ENCODE peak calls at places on chromosomes 12 and 14, in nine cellular contexts. One of them, this sample, is unnamed.
A peak's percentile ranks its signal among the peaks of the same experiment; 100 is the strongest.

GRCh38 chr12:56358836-56359532 is 923 bp downstream of the STAT2 start:
- DNase-seq in ureter: no peak
- DNase-seq in SW480: peak; percentile 22
- DNase-seq in hypothalamus: peak; percentile 64
- DNase-seq in activated CD4-positive, alpha-beta T cell treated with anti-CD3 and anti-CD28 coated beads, Interleukin-2, amount 10 ng/mL, durations not matched to agents 7 days and 5 days: no peak
- DNase-seq in Right ventricle myocardium superior: no peak
- DNase-seq in adipocyte: peak; percentile 95
- DNase-seq in NCI-H2227 treated with DMSO at 0.1 percent for 48 hours: peak; percentile 0
- DNase-seq in Kasumi-1: peak; percentile 45
- DNase-seq in this sample: no peak

GRCh38 chr12:91975891-91976290 is 169.8 kb downstream of the BTG1 start:
- DNase-seq in Right ventricle myocardium superior: no peak
- DNase-seq in SW480: no peak
- DNase-seq in NCI-H2227 treated with DMSO at 0.1 percent for 48 hours: no peak
- DNase-seq in ureter: no peak
- DNase-seq in activated CD4-positive, alpha-beta T cell treated with anti-CD3 and anti-CD28 coated beads, Interleukin-2, amount 10 ng/mL, durations not matched to agents 7 days and 5 days: no peak
- DNase-seq in adipocyte: no peak
- DNase-seq in hypothalamus: no peak
- DNase-seq in Kasumi-1: no peak
- DNase-seq in this sample: no peak

GRCh38 chr12:70606001-70606400 is 31.2 kb downstream of the PTPRB start:
- DNase-seq in Kasumi-1: no peak
- DNase-seq in hypothalamus: no peak
- DNase-seq in SW480: no peak
- DNase-seq in ureter: no peak
- DNase-seq in NCI-H2227 treated with DMSO at 0.1 percent for 48 hours: no peak
- DNase-seq in adipocyte: no peak
- DNase-seq in Right ventricle myocardium superior: no peak
- DNase-seq in activated CD4-positive, alpha-beta T cell treated with anti-CD3 and anti-CD28 coated beads, Interleukin-2, amount 10 ng/mL, durations not matched to agents 7 days and 5 days: no peak
- DNase-seq in this sample: no peak

GRCh38 chr14:64209428-64210165 is 84.6 kb downstream of the ESR2 start:
- DNase-seq in NCI-H2227 treated with DMSO at 0.1 percent for 48 hours: no peak
- DNase-seq in SW480: no peak
- DNase-seq in activated CD4-positive, alpha-beta T cell treated with anti-CD3 and anti-CD28 coated beads, Interleukin-2, amount 10 ng/mL, durations not matched to agents 7 days and 5 days: no peak
- DNase-seq in ureter: peak; percentile 55
- DNase-seq in Kasumi-1: peak; percentile 17
- DNase-seq in Right ventricle myocardium superior: peak; percentile 74
- DNase-seq in hypothalamus: peak; percentile 17
- DNase-seq in adipocyte: no peak
- DNase-seq in this sample: no peak

GRCh38 chr12:74166096-74166495 is 371.5 kb upstream of the ATXN7L3B start:
- DNase-seq in Right ventricle myocardium superior: no peak
- DNase-seq in NCI-H2227 treated with DMSO at 0.1 percent for 48 hours: no peak
- DNase-seq in adipocyte: no peak
- DNase-seq in activated CD4-positive, alpha-beta T cell treated with anti-CD3 and anti-CD28 coated beads, Interleukin-2, amount 10 ng/mL, durations not matched to agents 7 days and 5 days: no peak
- DNase-seq in Kasumi-1: no peak
- DNase-seq in ureter: no peak
- DNase-seq in SW480: no peak
- DNase-seq in hypothalamus: no peak
- DNase-seq in this sample: no peak

GRCh38 chr14:89736866-89737265 is 217.7 kb downstream of the EFCAB11 start:
- DNase-seq in Kasumi-1: no peak
- DNase-seq in ureter: no peak
- DNase-seq in activated CD4-positive, alpha-beta T cell treated with anti-CD3 and anti-CD28 coated beads, Interleukin-2, amount 10 ng/mL, durations not matched to agents 7 days and 5 days: no peak
- DNase-seq in adipocyte: peak; percentile 48
- DNase-seq in SW480: no peak
- DNase-seq in Right ventricle myocardium superior: no peak
- DNase-seq in hypothalamus: no peak
- DNase-seq in NCI-H2227 treated with DMSO at 0.1 percent for 48 hours: no peak
- DNase-seq in this sample: no peak

GRCh38 chr12:52651726-52652261 is at the start of gene KRT2:
- DNase-seq in SW480: no peak
- DNase-seq in activated CD4-positive, alpha-beta T cell treated with anti-CD3 and anti-CD28 coated beads, Interleukin-2, amount 10 ng/mL, durations not matched to agents 7 days and 5 days: no peak
- DNase-seq in ureter: no peak
- DNase-seq in adipocyte: no peak
- DNase-seq in Right ventricle myocardium superior: no peak
- DNase-seq in Kasumi-1: no peak
- DNase-seq in hypothalamus: no peak
- DNase-seq in NCI-H2227 treated with DMSO at 0.1 percent for 48 hours: no peak
- DNase-seq in this sample: no peak

GRCh38 chr12:63753743-63754142 is 26.0 kb upstream of the RXYLT1 start:
- DNase-seq in Right ventricle myocardium superior: no peak
- DNase-seq in Kasumi-1: peak; percentile 10
- DNase-seq in SW480: no peak
- DNase-seq in NCI-H2227 treated with DMSO at 0.1 percent for 48 hours: no peak
- DNase-seq in adipocyte: no peak
- DNase-seq in activated CD4-positive, alpha-beta T cell treated with anti-CD3 and anti-CD28 coated beads, Interleukin-2, amount 10 ng/mL, durations not matched to agents 7 days and 5 days: no peak
- DNase-seq in hypothalamus: no peak
- DNase-seq in ureter: no peak
- DNase-seq in this sample: no peak

GRCh38 chr12:916240-916639 is 33.3 kb downstream of the RAD52 start:
- DNase-seq in Right ventricle myocardium superior: peak; percentile 52
- DNase-seq in activated CD4-positive, alpha-beta T cell treated with anti-CD3 and anti-CD28 coated beads, Interleukin-2, amount 10 ng/mL, durations not matched to agents 7 days and 5 days: peak; percentile 34
- DNase-seq in hypothalamus: no peak
- DNase-seq in Kasumi-1: peak; percentile 75
- DNase-seq in adipocyte: no peak
- DNase-seq in NCI-H2227 treated with DMSO at 0.1 percent for 48 hours: no peak
- DNase-seq in ureter: no peak
- DNase-seq in SW480: no peak
- DNase-seq in this sample: no peak

GRCh38 chr12:76688001-76688400 is 75.9 kb upstream of the ZDHHC17 start:
- DNase-seq in activated CD4-positive, alpha-beta T cell treated with anti-CD3 and anti-CD28 coated beads, Interleukin-2, amount 10 ng/mL, durations not matched to agents 7 days and 5 days: no peak
- DNase-seq in NCI-H2227 treated with DMSO at 0.1 percent for 48 hours: peak; percentile 16
- DNase-seq in Kasumi-1: peak; percentile 49
- DNase-seq in hypothalamus: no peak
- DNase-seq in Right ventricle myocardium superior: no peak
- DNase-seq in ureter: no peak
- DNase-seq in SW480: no peak
- DNase-seq in adipocyte: peak; percentile 82
- DNase-seq in this sample: no peak

GRCh38 chr14:24965934-24966593 is 83.9 kb downstream of the STXBP6 start:
- DNase-seq in adipocyte: peak; percentile 96
- DNase-seq in NCI-H2227 treated with DMSO at 0.1 percent for 48 hours: no peak
- DNase-seq in Right ventricle myocardium superior: peak; percentile 51
- DNase-seq in ureter: no peak
- DNase-seq in SW480: no peak
- DNase-seq in activated CD4-positive, alpha-beta T cell treated with anti-CD3 and anti-CD28 coated beads, Interleukin-2, amount 10 ng/mL, durations not matched to agents 7 days and 5 days: no peak
- DNase-seq in Kasumi-1: no peak
- DNase-seq in hypothalamus: no peak
- DNase-seq in this sample: no peak

GRCh38 chr12:99979471-99979870 is 5.3 kb downstream of the ANKS1B start:
- DNase-seq in ureter: no peak
- DNase-seq in adipocyte: no peak
- DNase-seq in SW480: no peak
- DNase-seq in Kasumi-1: no peak
- DNase-seq in activated CD4-positive, alpha-beta T cell treated with anti-CD3 and anti-CD28 coated beads, Interleukin-2, amount 10 ng/mL, durations not matched to agents 7 days and 5 days: no peak
- DNase-seq in hypothalamus: no peak
- DNase-seq in Right ventricle myocardium superior: no peak
- DNase-seq in NCI-H2227 treated with DMSO at 0.1 percent for 48 hours: no peak
- DNase-seq in this sample: no peak

GRCh38 chr14:74429221-74429691 is 3.2 kb upstream of the SYNDIG1L start:
- DNase-seq in Right ventricle myocardium superior: no peak
- DNase-seq in NCI-H2227 treated with DMSO at 0.1 percent for 48 hours: no peak
- DNase-seq in adipocyte: no peak
- DNase-seq in ureter: no peak
- DNase-seq in activated CD4-positive, alpha-beta T cell treated with anti-CD3 and anti-CD28 coated beads, Interleukin-2, amount 10 ng/mL, durations not matched to agents 7 days and 5 days: no peak
- DNase-seq in SW480: no peak
- DNase-seq in hypothalamus: no peak
- DNase-seq in Kasumi-1: no peak
- DNase-seq in this sample: no peak

GRCh38 chr14:95541932-95542554 is 7.2 kb downstream of the GLRX5 start:
- DNase-seq in adipocyte: no peak
- DNase-seq in Right ventricle myocardium superior: no peak
- DNase-seq in NCI-H2227 treated with DMSO at 0.1 percent for 48 hours: no peak
- DNase-seq in ureter: no peak
- DNase-seq in hypothalamus: no peak
- DNase-seq in SW480: no peak
- DNase-seq in Kasumi-1: no peak
- DNase-seq in activated CD4-positive, alpha-beta T cell treated with anti-CD3 and anti-CD28 coated beads, Interleukin-2, amount 10 ng/mL, durations not matched to agents 7 days and 5 days: no peak
- DNase-seq in this sample: no peak

GRCh38 chr14:55789442-55789841 is 209.4 kb downstream of the KTN1 start:
- DNase-seq in adipocyte: peak; percentile 34
- DNase-seq in activated CD4-positive, alpha-beta T cell treated with anti-CD3 and anti-CD28 coated beads, Interleukin-2, amount 10 ng/mL, durations not matched to agents 7 days and 5 days: no peak
- DNase-seq in Kasumi-1: no peak
- DNase-seq in ureter: no peak
- DNase-seq in SW480: no peak
- DNase-seq in hypothalamus: no peak
- DNase-seq in Right ventricle myocardium superior: no peak
- DNase-seq in NCI-H2227 treated with DMSO at 0.1 percent for 48 hours: no peak
- DNase-seq in this sample: no peak

GRCh38 chr12:58009355-58009754 is 68.0 kb downstream of the ATP23 start:
- DNase-seq in hypothalamus: no peak
- DNase-seq in activated CD4-positive, alpha-beta T cell treated with anti-CD3 and anti-CD28 coated beads, Interleukin-2, amount 10 ng/mL, durations not matched to agents 7 days and 5 days: no peak
- DNase-seq in Right ventricle myocardium superior: no peak
- DNase-seq in Kasumi-1: no peak
- DNase-seq in NCI-H2227 treated with DMSO at 0.1 percent for 48 hours: no peak
- DNase-seq in ureter: no peak
- DNase-seq in adipocyte: peak; percentile 72
- DNase-seq in SW480: no peak
- DNase-seq in this sample: no peak

GRCh38 chr14:101006008-101006407 is 102.5 kb upstream of the RTL1 start:
- DNase-seq in Kasumi-1: peak; percentile 24
- DNase-seq in activated CD4-positive, alpha-beta T cell treated with anti-CD3 and anti-CD28 coated beads, Interleukin-2, amount 10 ng/mL, durations not matched to agents 7 days and 5 days: no peak
- DNase-seq in SW480: no peak
- DNase-seq in Right ventricle myocardium superior: no peak
- DNase-seq in hypothalamus: no peak
- DNase-seq in NCI-H2227 treated with DMSO at 0.1 percent for 48 hours: no peak
- DNase-seq in ureter: peak; percentile 32
- DNase-seq in adipocyte: peak; percentile 22
- DNase-seq in this sample: no peak

This sample was measured in CD8-positive, alpha-beta T cell.